ENCODE peak calls at places on chromosomes 7 and 10, in nine cellular contexts. E is neural progenitor cell; G is upper lobe of right lung; I is type B pancreatic cell; Z is astrocyte; H is activated CD8-positive, alpha-beta T cell treated with anti-CD3 and anti-CD28 coated beads for 36 hours; F is brain microvascular endothelial cell; Y is MCF 10A; O is endothelial cell. T is an unnamed sample.

GRCh38 chr7:30800785-30801252 is 29.6 kb downstream of the MINDY4 start:
- DNase-seq in Z (peak), I (no peak), O (peak), H (peak), F (peak), E (peak), G (no peak), Y (peak), T (peak)

GRCh38 chr7:32860096-32860495 is 31.5 kb downstream of the KBTBD2 start:
- DNase-seq in G (no peak), I (no peak), Z (no peak), Y (no peak), F (no peak), O (no peak), E (no peak), H (no peak), T (no peak)

GRCh38 chr7:25565949-25566348 is 337.7 kb upstream of the NPVF start:
- DNase-seq in G (no peak), H (peak), Z (peak), E (peak), O (peak), I (no peak), Y (peak), F (peak), T (peak)

GRCh38 chr7:6558837-6559236 is 7.6 kb upstream of the GRID2IP start:
- DNase-seq in H (peak), F (peak), E (peak), Z (no peak), I (no peak), G (no peak), Y (peak), O (peak), T (no peak)

GRCh38 chr7:641269-641671 is 85.2 kb upstream of the DNAAF5 start:
- DNase-seq in H (no peak), I (no peak), Y (no peak), E (no peak), Z (peak), O (no peak), F (no peak), G (no peak), T (no peak)

GRCh38 chr7:24748521-24748920 is 8.7 kb downstream of the GSDME start:
- DNase-seq in E (no peak), I (no peak), F (no peak), Y (no peak), H (no peak), G (no peak), O (no peak), Z (no peak), T (no peak)

GRCh38 chr10:119259345-119259744 is 52.0 kb downstream of the GRK5 start:
- DNase-seq in G (no peak), E (no peak), F (no peak), Z (no peak), I (no peak), Y (no peak), O (no peak), H (no peak), T (no peak)

GRCh38 chr7:150359918-150360681 is 8.5 kb upstream of the REPIN1 start:
- DNase-seq in Z (no peak), Y (no peak), O (no peak), H (no peak), F (no peak), E (no peak), G (peak), I (no peak), T (no peak)

GRCh38 chr10:59285848-59286247 is 76.5 kb downstream of the FAM13C start:
- DNase-seq in G (no peak), F (no peak), O (no peak), H (no peak), Z (no peak), I (no peak), E (no peak), Y (no peak), T (no peak)

GRCh38 chr10:35487336-35488034 is 117.7 kb upstream of the GJD4 start:
- DNase-seq in Z (peak), G (no peak), F (peak), H (no peak), I (no peak), Y (no peak), O (no peak), E (no peak), T (no peak)

GRCh38 chr10:79479283-79479909 is 32.9 kb upstream of the EIF5AL1 start:
- DNase-seq in H (no peak), E (no peak), I (no peak), F (no peak), Y (no peak), O (no peak), G (no peak), Z (peak), T (no peak)

GRCh38 chr7:30396379-30396778 is 82.2 kb downstream of the NOD1 start:
- DNase-seq in H (no peak), Z (no peak), O (no peak), I (no peak), G (no peak), Y (peak), E (no peak), F (no peak), T (no peak)

GRCh38 chr10:27256790-27257189 is 16.2 kb upstream of the ACBD5 start:
- DNase-seq in I (no peak), F (no peak), Z (no peak), E (no peak), O (no peak), H (no peak), G (no peak), Y (no peak), T (no peak)

GRCh38 chr10:34644245-34644644 is 170.9 kb downstream of the PARD3 start:
- DNase-seq in Z (no peak), I (no peak), F (no peak), H (no peak), E (no peak), O (no peak), Y (no peak), G (no peak), T (no peak)

GRCh38 chr10:114751856-114752255 is 69.7 kb upstream of the FHIP2A start:
- DNase-seq in G (no peak), O (no peak), F (no peak), Y (peak), Z (peak), H (no peak), E (no peak), I (no peak), T (no peak)

GRCh38 chr7:20651960-20652544 is 36.6 kb downstream of the ABCB5 start:
- DNase-seq in H (peak), G (no peak), Y (peak), Z (peak), E (no peak), I (no peak), F (peak), O (no peak), T (no peak)

GRCh38 chr10:31867646-31868045 is 61.0 kb downstream of the ARHGAP12 start:
- DNase-seq in H (no peak), O (no peak), G (no peak), E (no peak), F (no peak), Z (no peak), Y (peak), I (no peak), T (no peak)

GRCh38 chr7:15498465-15498864 is 63.4 kb downstream of the AGMO start:
- DNase-seq in O (no peak), G (no peak), Y (no peak), Z (no peak), I (no peak), H (no peak), F (no peak), E (no peak), T (no peak)

GRCh38 chr10:74612195-74612594 is 214.2 kb upstream of the KAT6B start:
- DNase-seq in H (no peak), F (peak), G (no peak), Y (peak), O (no peak), Z (peak), I (no peak), E (no peak), T (no peak)

GRCh38 chr7:37494940-37495339 is 46.3 kb upstream of the ELMO1 start:
- DNase-seq in I (no peak), E (no peak), F (no peak), Z (no peak), H (no peak), Y (no peak), O (no peak), G (no peak), T (no peak)

GRCh38 chr10:17003151-17003550 is 126.5 kb downstream of the CUBN start:
- DNase-seq in G (no peak), Z (peak), E (no peak), Y (no peak), F (peak), I (no peak), O (no peak), H (peak), T (no peak)

GRCh38 chr7:134182078-134182477 is 54.9 kb downstream of the LRGUK start:
- DNase-seq in H (no peak), F (no peak), E (no peak), O (no peak), Z (no peak), I (no peak), Y (peak), G (no peak), T (no peak)

GRCh38 chr10:71978988-71979691 is 14.9 kb downstream of the CHST3 start:
- DNase-seq in E (no peak), O (no peak), F (no peak), G (peak), H (no peak), Y (no peak), Z (no peak), I (no peak), T (no peak)

GRCh38 chr10:71980181-71981023 is 16.2 kb downstream of the CHST3 start:
- DNase-seq in Z (peak), G (no peak), O (no peak), F (no peak), H (no peak), Y (no peak), E (no peak), I (no peak), T (no peak)

GRCh38 chr10:71975891-71976725 is 11.9 kb downstream of the CHST3 start:
- DNase-seq in H (no peak), E (no peak), I (no peak), G (peak), Y (peak), O (no peak), F (peak), Z (peak), T (no peak)

GRCh38 chr10:71979692-71980062 is 15.5 kb downstream of the CHST3 start:
- DNase-seq in F (no peak), Z (no peak), Y (no peak), H (no peak), G (no peak), O (no peak), I (no peak), E (no peak), T (no peak)

DNA sequence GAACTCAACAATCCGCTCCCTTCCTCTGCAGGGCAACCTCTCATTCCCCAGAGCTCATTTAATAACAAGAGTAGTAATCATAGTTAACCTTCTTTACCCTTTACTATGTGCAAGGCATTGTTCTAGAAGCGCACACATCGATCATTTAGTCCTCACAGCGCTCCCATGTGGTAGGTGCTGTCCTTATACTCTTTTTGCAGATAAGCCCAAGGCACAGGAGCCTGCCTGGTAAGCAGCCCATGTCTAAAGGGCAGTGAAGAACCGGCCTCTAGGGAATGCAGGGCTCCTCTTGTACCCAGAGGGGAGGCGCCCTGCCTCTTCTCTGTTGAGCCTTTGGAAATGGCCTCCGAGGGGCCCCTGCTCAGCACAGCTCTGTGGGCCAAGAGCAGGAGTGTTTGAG is 14.3 kb downstream of the CHST3 start:
- DNase-seq in E (peak), G (no peak), F (no peak), Z (no peak), H (no peak), O (no peak), I (no peak), Y (no peak), T (no peak)
- TF ChIP-seq CTCF in E (peak), G (no peak), F (peak), Z (peak), H (no peak), O (no peak), I (peak), Y (no peak), T (peak)

GRCh38 chr7:54780490-54780889 is 21.5 kb upstream of the SEC61G start:
- DNase-seq in F (no peak), Z (no peak), Y (no peak), G (no peak), H (no peak), I (no peak), E (no peak), O (no peak), T (no peak)
- TF ChIP-seq CTCF in F (no peak), Z (no peak), Y (no peak), G (no peak), H (no peak), I (no peak), E (no peak), O (no peak), T (no peak)

GRCh38 chr10:22978287-22978686 is 50.4 kb downstream of the ARMC3 start:
- DNase-seq in I (no peak), Y (no peak), F (no peak), E (no peak), O (no peak), G (no peak), H (no peak), Z (peak), T (no peak)
- TF ChIP-seq CTCF in I (no peak), Y (no peak), F (no peak), E (no peak), O (no peak), G (no peak), H (no peak), Z (no peak), T (no peak)

GRCh38 chr7:47103498-47104205 is 478.3 kb downstream of the TNS3 start:
- DNase-seq in E (no peak), H (no peak), Z (no peak), F (no peak), I (no peak), Y (no peak), O (no peak), G (no peak), T (no peak)

GRCh38 chr7:47100148-47100547 is 481.8 kb downstream of the TNS3 start:
- DNase-seq in G (no peak), I (no peak), O (no peak), H (no peak), Y (no peak), E (no peak), F (no peak), Z (no peak), T (no peak)

GRCh38 chr7:47104206-47104549 is 477.7 kb downstream of the TNS3 start:
- DNase-seq in Z (no peak), G (no peak), I (no peak), Y (no peak), E (no peak), F (no peak), H (no peak), O (no peak), T (no peak)

GRCh38 chr7:47102442-47102841 is 479.5 kb downstream of the TNS3 start:
- DNase-seq in H (no peak), E (no peak), O (no peak), G (no peak), F (no peak), Z (no peak), Y (no peak), I (no peak), T (no peak)

GRCh38 chr7:47100815-47101435 is 481.0 kb downstream of the TNS3 start:
- DNase-seq in O (peak), E (peak), I (no peak), F (peak), H (peak), G (peak), Y (peak), Z (no peak), T (peak)
- TF ChIP-seq CTCF in O (peak), E (peak), I (peak), F (peak), H (peak), G (peak), Y (peak), Z (peak), T (peak)

GRCh38 chr7:129376778-129377700 is 57.2 kb upstream of the STRIP2 start:
- DNase-seq in I (no peak), H (peak), G (no peak), Z (peak), Y (peak), O (no peak), F (no peak), E (no peak), T (no peak)
- TF ChIP-seq CTCF in I (peak), H (no peak), G (no peak), Z (no peak), Y (no peak), O (no peak), F (no peak), E (no peak), T (peak)

GRCh38 chr7:151408839-151409554 is 841 bp downstream of the WDR86 start:
- DNase-seq in Z (no peak), F (no peak), G (peak), H (peak), I (no peak), E (peak), Y (no peak), O (peak), T (peak)

GRCh38 chr7:151410405-151411390 is 860 bp upstream of the WDR86 start:
- DNase-seq in E (peak), H (no peak), O (peak), Z (no peak), Y (no peak), I (no peak), G (peak), F (no peak), T (peak)

GRCh38 chr7:151411551-151411950 is 1.7 kb upstream of the WDR86 start:
- DNase-seq in E (no peak), I (no peak), G (peak), F (no peak), O (no peak), H (no peak), Z (no peak), Y (no peak), T (no peak)

GRCh38 chr7:151408498-151408838 is 1.4 kb downstream of the WDR86 start:
- DNase-seq in Y (no peak), F (no peak), Z (no peak), I (no peak), O (no peak), E (no peak), H (no peak), G (peak), T (no peak)

DNA sequence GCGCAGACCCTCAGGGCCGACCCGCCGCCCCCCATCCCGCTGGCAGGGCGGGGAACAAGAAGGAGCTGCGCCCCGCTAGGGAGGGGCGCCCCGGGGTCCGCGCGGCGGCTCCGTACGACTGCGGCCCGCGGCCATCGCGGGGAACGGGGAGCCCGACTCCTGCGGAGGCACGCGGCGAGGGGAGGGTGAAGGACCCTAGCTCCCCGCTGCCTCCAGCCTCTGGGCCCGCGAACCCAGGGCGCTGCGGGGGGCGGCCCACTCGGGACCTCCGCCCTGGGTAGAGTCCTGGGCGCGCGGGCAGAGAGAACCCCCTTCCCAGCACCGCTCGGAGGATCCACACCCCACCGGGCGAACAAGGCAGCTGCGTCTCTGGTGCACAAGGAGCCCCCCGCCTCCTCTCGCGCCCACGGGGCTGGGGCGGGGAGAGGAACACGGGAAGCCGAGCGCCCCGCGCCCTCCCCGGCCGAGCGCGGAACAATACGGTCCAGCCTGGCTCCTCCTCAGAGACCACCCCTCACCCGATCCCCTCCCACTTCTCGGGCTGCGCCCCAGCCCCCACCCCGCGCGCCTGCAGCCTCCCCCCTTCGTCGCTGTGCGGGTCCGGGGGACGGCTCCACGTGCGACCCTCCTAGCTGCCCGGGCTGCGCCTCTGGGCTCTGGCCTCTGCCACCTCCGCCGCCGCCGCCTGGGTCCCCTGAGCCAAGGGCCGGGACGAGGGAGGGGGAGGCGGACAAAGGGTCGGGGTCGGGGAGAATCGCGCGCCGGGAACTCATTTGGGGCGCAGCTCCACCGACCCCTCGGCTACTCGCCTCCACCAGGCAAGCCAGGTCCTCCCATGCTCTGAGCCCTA is at the start of gene WDR86:
- DNase-seq in E (peak), I (peak), H (no peak), Y (no peak), O (peak), F (no peak), Z (no peak), G (peak), T (peak)
- TF ChIP-seq CTCF in E (peak), I (peak), H (no peak), Y (no peak), O (no peak), F (no peak), Z (no peak), G (no peak), T (peak)